ENCODE peak calls at places on chromosomes 4 and X, in six cellular contexts. M is cardiac fibroblast; N is fibroblast of mammary gland; O is NCI-H510A treated with DMSO at 0.1 percent for 48 hours; X is stimulated activated CD8-positive, alpha-beta memory T cell treated with anti-CD3 and anti-CD28 coated beads, Interleukin-12 subunit alpha, Interleukin-12 subunit beta, amount 100 ng/mL, for 4 hours; Y is DMS153. L is an unnamed sample.

GRCh38 chrX:63747331-63747730 is 37.7 kb downstream of the ARHGEF9 start:
- DNase-seq in N (peak), O (no peak), Y (no peak), X (no peak), M (peak), L (peak)

GRCh38 chr4:95637047-95637600 is 88.4 kb upstream of the UNC5C start:
- DNase-seq in M (peak), X (no peak), Y (peak), N (peak), O (no peak), L (peak)

GRCh38 chrX:38538134-38538533 is 23.2 kb upstream of the TSPAN7 start:
- DNase-seq in Y (no peak), O (no peak), X (no peak), M (no peak), N (no peak), L (no peak)

GRCh38 chr4:150982557-150983233 is 32.4 kb downstream of the LRBA start:
- DNase-seq in M (peak), X (no peak), N (peak), O (no peak), Y (no peak), L (no peak)

GRCh38 chr4:84493092-84493850 is 5.8 kb downstream of the NKX6-1 start:
- DNase-seq in N (peak), M (peak), X (no peak), Y (no peak), O (peak), L (peak)

GRCh38 chr4:183919173-183919572 is 14.1 kb downstream of the STOX2 start:
- DNase-seq in O (no peak), Y (no peak), M (no peak), N (no peak), X (no peak), L (no peak)

GRCh38 chrX:11557120-11557519 is 108.6 kb downstream of the ARHGAP6 start:
- DNase-seq in M (peak), N (peak), X (no peak), O (no peak), Y (no peak), L (peak)

GRCh38 chr4:90159193-90159592 is 32.0 kb downstream of the CCSER1 start:
- DNase-seq in O (no peak), M (no peak), N (no peak), X (no peak), Y (no peak), L (no peak)

GRCh38 chr4:142637654-142638053 is 208.4 kb downstream of the INPP4B start:
- DNase-seq in M (no peak), O (no peak), Y (no peak), N (no peak), X (no peak), L (no peak)

GRCh38 chr4:149176019-149176418 is 639.6 kb downstream of the IQCM start:
- DNase-seq in M (no peak), O (peak), N (no peak), Y (no peak), X (no peak), L (no peak)